ENCODE peak calls at places on chromosomes 6 and 20, in five cellular contexts. B is CD8-positive, alpha-beta T cell; X is gastrocnemius medialis; M is small intestine; U is Peyer's patch. N is an unnamed sample.

GRCh38 chr6:37628611-37629320 is 68.9 kb downstream of the MDGA1 start:
- DNase-seq in X (no peak), B (no peak), M (no peak), U (no peak), N (no peak)

GRCh38 chr6:88910922-88911778 is 52.3 kb downstream of the RNGTT start:
- DNase-seq in M (no peak), B (no peak), U (no peak), X (no peak), N (no peak)

GRCh38 chr6:168528457-168529095 is 87.6 kb downstream of the SMOC2 start:
- DNase-seq in U (no peak), B (no peak), X (no peak), M (no peak), N (no peak)

GRCh38 chr20:44319880-44320422 is 8.9 kb upstream of the FITM2 start:
- DNase-seq in X (no peak), B (no peak), U (no peak), M (no peak), N (no peak)

GRCh38 chr6:1481326-1481725 is 92.0 kb downstream of the FOXF2 start:
- DNase-seq in U (no peak), M (no peak), B (no peak), X (no peak), N (no peak)

GRCh38 chr6:70411542-70411941 is 1.8 kb upstream of the FAM135A start:
- DNase-seq in U (no peak), X (no peak), B (no peak), M (peak; percentile 89), N (no peak)

GRCh38 chr20:63702751-63703470 is 4.9 kb downstream of the ARFRP1 start:
- DNase-seq in M (no peak), X (no peak), U (no peak), B (no peak), N (no peak)

GRCh38 chr6:3231213-3232016 is 4.0 kb upstream of the TUBB2B start:
- DNase-seq in M (peak; percentile 86), B (peak; percentile 13), U (peak; percentile 19), X (peak; percentile 41), N (peak; percentile 82)

GRCh38 chr20:35329435-35330139 is 37.4 kb upstream of the FAM83C start:
- DNase-seq in U (no peak), B (peak; percentile 10), M (peak; percentile 76), X (peak; percentile 44), N (no peak)

GRCh38 chr6:139779988-139780774 is 405.7 kb upstream of the CITED2 start:
- DNase-seq in X (no peak), U (no peak), B (no peak), M (no peak), N (no peak)

GRCh38 chr6:16136086-16136485 is 7.2 kb downstream of the MYLIP start:
- DNase-seq in B (peak; percentile 40), M (no peak), U (no peak), X (no peak), N (no peak)

GRCh38 chr6:47780510-47781356 is 1.1 kb upstream of the OPN5 start:
- DNase-seq in X (no peak), B (peak; percentile 7), M (peak; percentile 62), U (no peak), N (peak; percentile 22)

GRCh38 chr6:117947234-117947633 is 40.2 kb downstream of the SLC35F1 start:
- DNase-seq in X (no peak), M (no peak), U (no peak), B (no peak), N (no peak)

GRCh38 chr6:140082867-140083297 is 708.4 kb upstream of the CITED2 start:
- DNase-seq in U (no peak), M (no peak), B (no peak), X (no peak), N (no peak)

GRCh38 chr20:10562929-10563328 is 110.9 kb downstream of the JAG1 start:
- DNase-seq in B (no peak), U (no peak), M (no peak), X (no peak), N (no peak)

GRCh38 chr6:91438570-91438969 is 851.7 kb upstream of the MAP3K7 start:
- DNase-seq in B (no peak), X (no peak), U (no peak), M (no peak), N (no peak)

GRCh38 chr6:125944434-125944816 is 12.1 kb upstream of the HINT3 start:
- DNase-seq in X (no peak), B (no peak), M (peak; percentile 89), U (no peak), N (no peak)

GRCh38 chr6:168713839-168714238 is 272.9 kb downstream of the SMOC2 start:
- DNase-seq in M (peak; percentile 85), U (no peak), X (no peak), B (no peak), N (no peak)

GRCh38 chr6:119749341-119749740 is 399.8 kb upstream of the MAN1A1 start:
- DNase-seq in U (no peak), M (no peak), B (no peak), X (no peak), N (no peak)

GRCh38 chr20:16491277-16491912 is 81.9 kb downstream of the KIF16B start:
- DNase-seq in M (no peak), B (no peak), X (no peak), U (no peak), N (no peak)

GRCh38 chr6:144343736-144344428 is 58.7 kb downstream of the UTRN start:
- DNase-seq in X (no peak), M (peak; percentile 75), U (peak; percentile 65), B (peak; percentile 45), N (no peak)

GRCh38 chr6:7467007-7467897 is 74.2 kb upstream of the DSP start:
- DNase-seq in U (no peak), B (no peak), M (peak; percentile 96), X (no peak), N (no peak)

GRCh38 chr6:164109770-164110140 is 695.2 kb downstream of the QKI start:
- DNase-seq in X (peak; percentile 87), U (no peak), B (no peak), M (no peak), N (peak; percentile 33)

GRCh38 chr6:119012521-119012920 is 65.9 kb downstream of the FAM184A start:
- DNase-seq in U (no peak), X (no peak), M (no peak), B (no peak), N (no peak)

GRCh38 chr6:113856011-113856551 is 1.1 kb upstream of the MARCKS start:
- DNase-seq in M (peak; percentile 48), B (no peak), X (no peak), U (peak; percentile 37), N (no peak)

GRCh38 chr20:45456632-45457031 is 12.9 kb upstream of the WFDC2 start:
- DNase-seq in M (peak; percentile 80), B (no peak), X (no peak), U (no peak), N (no peak)

GRCh38 chr20:36849333-36850065 is 26.4 kb upstream of the TLDC2 start:
- DNase-seq in X (no peak), M (no peak), U (no peak), B (no peak), N (no peak)

GRCh38 chr20:36850759-36851158 is 25.2 kb upstream of the TLDC2 start:
- DNase-seq in M (no peak), B (no peak), U (no peak), X (no peak), N (no peak)

GRCh38 chr20:36854343-36855240 is 21.3 kb upstream of the TLDC2 start:
- DNase-seq in U (no peak), M (peak; percentile 74), X (no peak), B (no peak), N (peak; percentile 37)

GRCh38 chr20:36851490-36851889 is 24.4 kb upstream of the TLDC2 start:
- DNase-seq in U (no peak), X (no peak), B (no peak), M (no peak), N (no peak)

DNA sequence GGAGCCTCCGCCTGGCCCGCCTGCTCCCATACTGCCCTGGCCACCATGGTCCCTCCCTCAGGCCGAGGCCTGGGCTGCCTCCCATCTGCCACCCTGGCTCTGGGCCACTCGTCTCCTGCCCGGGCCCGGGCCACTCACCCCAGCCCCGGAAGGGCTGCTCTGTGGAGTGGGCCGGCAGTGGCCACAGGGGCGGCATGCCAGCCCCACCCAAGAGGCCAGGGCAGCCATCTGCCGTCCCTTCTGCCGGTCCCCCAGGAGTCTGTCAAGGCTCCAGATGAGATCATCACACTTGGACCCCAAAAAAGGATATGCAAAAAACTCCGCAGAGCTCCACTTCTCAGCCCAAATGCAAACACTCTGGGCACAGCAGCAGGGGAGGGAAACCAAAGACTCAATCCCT is 23.8 kb upstream of the TLDC2 start:
- DNase-seq in X (no peak), M (no peak), U (no peak), B (no peak), N (peak; percentile 85)
- H3K4me1 ChIP-seq in X (peaks cover 50% of the 10 kb centered on the region), M (no peaks in the 10 kb centered on the region), U (peaks cover 6% of the 10 kb centered on the region), B (peaks cover 14% of the 10 kb centered on the region), N (peaks cover 69% of the 10 kb centered on the region)

DNA sequence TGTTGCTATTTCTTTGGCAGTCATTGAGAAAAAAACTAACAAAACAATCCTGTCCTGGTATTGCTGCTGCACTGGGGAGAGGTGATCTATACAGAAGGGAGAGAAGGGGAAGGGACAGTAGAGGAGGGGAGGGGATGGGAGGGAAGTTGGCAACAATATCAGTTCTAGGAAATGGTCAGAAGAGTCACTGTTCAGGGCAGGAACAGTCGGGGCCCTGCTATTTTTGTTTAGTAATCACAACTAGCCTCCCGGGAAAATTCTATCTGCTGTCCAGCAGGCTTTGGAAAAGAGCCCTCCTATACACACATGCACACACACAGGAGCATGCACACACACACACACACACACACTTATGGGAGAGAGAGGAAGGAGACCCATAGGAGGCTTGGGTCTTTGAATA is 142.3 kb upstream of the CARMIL1 start:
- DNase-seq in X (no peak), U (no peak), B (no peak), M (no peak), N (no peak)
- H3K4me1 ChIP-seq in X (peaks cover 9% of the 10 kb centered on the region), U (no peaks in the 10 kb centered on the region), B (peaks cover 34% of the 10 kb centered on the region), M (no peaks in the 10 kb centered on the region), N (peaks cover 21% of the 10 kb centered on the region)

DNA sequence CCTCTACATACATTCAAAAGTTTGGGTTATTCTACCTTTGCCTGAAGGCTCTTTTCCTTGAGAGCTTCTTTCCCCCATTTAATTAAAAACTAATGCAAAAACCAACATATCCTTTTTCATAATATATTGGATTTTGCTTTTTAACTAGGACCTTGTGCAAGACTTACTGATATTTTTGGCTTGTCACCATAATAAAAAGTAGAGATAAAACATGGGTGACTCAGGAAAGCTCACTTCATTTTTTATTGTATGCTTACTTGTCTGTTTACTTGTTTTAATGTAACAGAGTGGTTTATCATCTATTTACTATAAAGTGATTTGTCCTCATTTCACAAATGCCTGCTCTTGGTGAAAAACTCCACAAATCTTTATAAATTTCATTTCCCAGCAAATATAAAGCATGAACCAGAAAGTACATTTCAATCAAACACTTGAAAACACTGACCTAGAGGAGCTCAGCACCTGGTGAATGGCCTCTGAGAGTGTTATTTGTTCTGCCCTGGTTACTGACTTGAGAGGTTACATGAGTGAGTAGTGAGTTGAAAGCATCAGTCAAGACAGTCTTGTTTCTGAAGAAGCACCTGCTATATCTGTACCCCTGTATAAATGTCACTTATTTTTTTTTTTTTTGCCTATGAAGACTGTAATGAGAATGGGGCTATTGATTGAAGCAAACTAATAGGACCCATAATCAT is 20.8 kb downstream of the ADGRG6 start:
- DNase-seq in B (no peak), X (no peak), U (no peak), M (no peak), N (no peak)
- H3K4me1 ChIP-seq in B (no peaks in the 10 kb centered on the region), X (no peaks in the 10 kb centered on the region), U (no peaks in the 10 kb centered on the region), M (no peaks in the 10 kb centered on the region), N (no peaks in the 10 kb centered on the region)

DNA sequence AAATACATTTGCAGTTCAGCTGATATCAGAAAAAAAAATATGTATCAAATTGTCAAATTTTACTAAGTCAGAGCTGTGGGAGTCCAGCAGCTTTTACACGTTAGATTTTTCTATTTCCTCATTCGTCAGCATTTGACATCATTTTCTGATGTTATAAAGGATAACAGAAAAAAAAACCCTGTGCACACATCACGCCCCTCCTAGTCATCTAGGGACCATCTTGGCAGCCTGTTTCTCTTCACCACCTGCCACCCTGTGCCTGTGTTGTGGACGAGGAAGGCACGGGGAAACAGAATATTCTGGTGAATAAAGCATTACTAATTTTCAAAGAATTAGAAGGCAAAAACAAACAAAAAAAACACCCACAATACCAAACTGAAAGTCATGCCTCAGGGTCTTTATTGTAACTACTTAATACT is 12.4 kb downstream of the B4GALT5 start:
- DNase-seq in B (no peak), X (no peak), M (no peak), U (no peak), N (no peak)
- H3K4me1 ChIP-seq in B (peaks cover 8% of the 10 kb centered on the region), X (peaks cover 63% of the 10 kb centered on the region), M (peaks cover 11% of the 10 kb centered on the region), U (no peaks in the 10 kb centered on the region), N (peaks cover 83% of the 10 kb centered on the region)